ENCODE peak calls at places on chromosome 12, in six cellular contexts. One of them, this sample, is unnamed.

GRCh38 chr12:15982471-15982870 is 71.3 kb downstream of the DERA start:
- DNase-seq in colonic mucosa: no peak
- DNase-seq in choroid plexus epithelial cell: peak
- DNase-seq in lower lobe of right lung: no peak
- DNase-seq in endothelial cell: no peak
- DNase-seq in upper lobe of right lung: no peak
- DNase-seq in this sample: no peak

GRCh38 chr12:89469361-89469760 is 55.2 kb downstream of the GALNT4 start:
- DNase-seq in colonic mucosa: no peak
- DNase-seq in choroid plexus epithelial cell: peak
- DNase-seq in upper lobe of right lung: no peak
- DNase-seq in lower lobe of right lung: no peak
- DNase-seq in endothelial cell: no peak
- DNase-seq in this sample: no peak

GRCh38 chr12:6323340-6323994 is 13.0 kb downstream of the PLEKHG6 start:
- DNase-seq in choroid plexus epithelial cell: peak
- DNase-seq in upper lobe of right lung: no peak
- DNase-seq in endothelial cell: peak
- DNase-seq in lower lobe of right lung: no peak
- DNase-seq in colonic mucosa: no peak
- DNase-seq in this sample: no peak

GRCh38 chr12:126936181-126936851 is 1330.7 kb upstream of the TMEM132C start:
- DNase-seq in choroid plexus epithelial cell: no peak
- DNase-seq in upper lobe of right lung: no peak
- DNase-seq in endothelial cell: no peak
- DNase-seq in colonic mucosa: no peak
- DNase-seq in lower lobe of right lung: no peak
- DNase-seq in this sample: no peak

GRCh38 chr12:65325183-65325582 is 46.7 kb downstream of the MSRB3 start:
- DNase-seq in lower lobe of right lung: no peak
- DNase-seq in upper lobe of right lung: no peak
- DNase-seq in choroid plexus epithelial cell: no peak
- DNase-seq in colonic mucosa: no peak
- DNase-seq in endothelial cell: no peak
- DNase-seq in this sample: no peak

GRCh38 chr12:75922944-75923642 is 108.5 kb downstream of the PHLDA1 start:
- DNase-seq in choroid plexus epithelial cell: no peak
- DNase-seq in colonic mucosa: no peak
- DNase-seq in endothelial cell: no peak
- DNase-seq in upper lobe of right lung: no peak
- DNase-seq in lower lobe of right lung: no peak
- DNase-seq in this sample: no peak

GRCh38 chr12:22473212-22473611 is 71.1 kb downstream of the C2CD5 start:
- DNase-seq in upper lobe of right lung: no peak
- DNase-seq in colonic mucosa: no peak
- DNase-seq in choroid plexus epithelial cell: no peak
- DNase-seq in lower lobe of right lung: no peak
- DNase-seq in endothelial cell: no peak
- DNase-seq in this sample: no peak

GRCh38 chr12:59431266-59431665 is 164.6 kb upstream of the SLC16A7 start:
- DNase-seq in upper lobe of right lung: no peak
- DNase-seq in colonic mucosa: no peak
- DNase-seq in endothelial cell: no peak
- DNase-seq in choroid plexus epithelial cell: peak
- DNase-seq in lower lobe of right lung: no peak
- DNase-seq in this sample: no peak

GRCh38 chr12:115508990-115509389 is 768.5 kb downstream of the MED13L start:
- DNase-seq in choroid plexus epithelial cell: no peak
- DNase-seq in upper lobe of right lung: no peak
- DNase-seq in lower lobe of right lung: no peak
- DNase-seq in colonic mucosa: no peak
- DNase-seq in endothelial cell: no peak
- DNase-seq in this sample: no peak

GRCh38 chr12:49039421-49040363 is 20.9 kb downstream of the KMT2D start:
- DNase-seq in upper lobe of right lung: peak
- DNase-seq in lower lobe of right lung: peak
- DNase-seq in colonic mucosa: no peak
- DNase-seq in choroid plexus epithelial cell: no peak
- DNase-seq in endothelial cell: no peak
- DNase-seq in this sample: no peak

GRCh38 chr12:4269279-4269991 is 4.1 kb upstream of the CCND2 start:
- DNase-seq in endothelial cell: peak
- DNase-seq in lower lobe of right lung: peak
- DNase-seq in upper lobe of right lung: peak
- DNase-seq in choroid plexus epithelial cell: peak
- DNase-seq in colonic mucosa: peak
- DNase-seq in this sample: peak
- TF ChIP-seq CTCF in endothelial cell: no peak
- TF ChIP-seq CTCF in lower lobe of right lung: peak
- TF ChIP-seq CTCF in upper lobe of right lung: peak
- TF ChIP-seq CTCF in choroid plexus epithelial cell: no peak
- TF ChIP-seq CTCF in colonic mucosa: no peak
- TF ChIP-seq CTCF in this sample: no peak

GRCh38 chr12:85865905-85866304 is 8.2 kb upstream of the NTS start:
- DNase-seq in choroid plexus epithelial cell: peak
- DNase-seq in lower lobe of right lung: no peak
- DNase-seq in upper lobe of right lung: no peak
- DNase-seq in colonic mucosa: no peak
- DNase-seq in endothelial cell: no peak
- DNase-seq in this sample: peak
- TF ChIP-seq CTCF in choroid plexus epithelial cell: no peak
- TF ChIP-seq CTCF in lower lobe of right lung: no peak
- TF ChIP-seq CTCF in upper lobe of right lung: no peak
- TF ChIP-seq CTCF in colonic mucosa: no peak
- TF ChIP-seq CTCF in endothelial cell: no peak
- TF ChIP-seq CTCF in this sample: no peak

DNA sequence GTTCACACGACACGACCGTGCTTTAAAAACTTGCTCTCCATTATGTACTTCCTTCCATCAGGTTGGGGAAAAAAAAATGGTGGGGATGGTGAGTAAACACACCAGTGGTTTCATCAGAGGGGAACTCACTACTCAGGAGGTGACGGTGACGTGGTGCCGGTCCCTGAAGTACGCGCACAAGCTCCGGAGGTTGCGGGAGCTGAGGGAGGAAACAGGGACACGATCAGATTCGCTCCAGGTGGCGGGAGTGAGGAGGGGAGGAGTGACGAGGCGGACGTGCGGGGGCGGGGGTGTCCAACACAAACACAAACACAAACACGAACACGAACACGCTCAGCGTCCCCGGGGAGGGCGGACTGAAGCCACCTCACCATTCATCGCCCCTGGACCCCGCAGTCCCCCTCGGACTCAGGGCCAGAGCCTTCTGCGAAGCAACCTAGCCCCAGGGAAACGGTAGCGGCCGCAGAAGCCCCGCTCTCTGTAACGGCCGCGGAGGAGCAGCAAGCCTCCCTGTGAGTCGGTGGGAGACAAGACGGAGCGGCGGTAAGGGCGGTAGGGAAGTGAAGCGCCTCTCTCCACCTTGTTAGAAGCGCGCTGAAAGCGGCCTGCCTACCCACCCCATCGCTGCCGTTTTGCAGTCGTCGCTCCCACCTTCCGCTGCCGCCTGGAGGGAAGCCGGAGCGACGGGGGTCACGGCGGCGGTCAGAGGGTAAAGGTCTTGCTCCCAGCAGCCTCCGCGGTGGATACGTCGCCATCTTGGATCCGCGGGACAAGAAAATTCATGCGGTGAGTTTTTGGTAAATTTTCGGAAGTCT is at the start of gene CNOT2:
- DNase-seq in choroid plexus epithelial cell: peak
- DNase-seq in lower lobe of right lung: peak
- DNase-seq in colonic mucosa: peak
- DNase-seq in endothelial cell: peak
- DNase-seq in upper lobe of right lung: peak
- DNase-seq in this sample: peak
- TF ChIP-seq CTCF in choroid plexus epithelial cell: no peak
- TF ChIP-seq CTCF in lower lobe of right lung: no peak
- TF ChIP-seq CTCF in colonic mucosa: no peak
- TF ChIP-seq CTCF in endothelial cell: no peak
- TF ChIP-seq CTCF in upper lobe of right lung: no peak
- TF ChIP-seq CTCF in this sample: no peak

DNA sequence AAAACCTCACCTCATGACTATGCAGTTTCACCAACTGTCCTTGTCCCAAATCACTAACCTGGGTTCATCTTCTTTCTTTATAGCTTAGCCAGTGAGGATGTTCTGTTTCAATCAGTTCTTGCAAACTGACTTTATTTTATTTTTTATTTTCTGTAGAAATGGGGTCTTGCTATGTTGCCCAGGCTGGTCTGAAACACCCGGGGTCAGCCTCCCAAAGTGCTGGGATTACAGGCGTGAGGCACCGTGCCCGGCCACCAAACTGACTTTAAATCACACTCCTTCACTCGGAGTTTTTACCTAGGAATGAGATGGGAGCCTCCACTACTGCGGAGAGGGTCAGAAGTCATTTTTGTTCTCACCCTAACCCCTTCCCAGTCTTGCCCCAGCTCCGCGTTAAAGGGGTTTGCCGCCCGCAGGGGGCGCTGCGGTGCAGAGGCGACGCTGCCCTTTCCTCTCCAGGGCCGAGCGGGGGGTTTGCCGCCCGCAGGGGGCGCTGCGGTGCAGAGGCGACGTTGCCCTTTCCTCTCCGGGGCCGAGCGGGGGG is 7.0 kb upstream of the B4GALNT3 start:
- DNase-seq in upper lobe of right lung: peak
- DNase-seq in lower lobe of right lung: no peak
- DNase-seq in endothelial cell: no peak
- DNase-seq in choroid plexus epithelial cell: no peak
- DNase-seq in colonic mucosa: peak
- DNase-seq in this sample: no peak
- TF ChIP-seq CTCF in upper lobe of right lung: no peak
- TF ChIP-seq CTCF in lower lobe of right lung: no peak
- TF ChIP-seq CTCF in endothelial cell: no peak
- TF ChIP-seq CTCF in choroid plexus epithelial cell: peak
- TF ChIP-seq CTCF in colonic mucosa: no peak
- TF ChIP-seq CTCF in this sample: peak

GRCh38 chr12:54037360-54038259 is 4.8 kb downstream of the HOXC5 start:
- DNase-seq in upper lobe of right lung: no peak
- DNase-seq in choroid plexus epithelial cell: no peak
- DNase-seq in endothelial cell: no peak
- DNase-seq in colonic mucosa: no peak
- DNase-seq in lower lobe of right lung: no peak
- DNase-seq in this sample: no peak

GRCh38 chr12:54035561-54036377 is 2.9 kb downstream of the HOXC5 start:
- DNase-seq in endothelial cell: no peak
- DNase-seq in lower lobe of right lung: no peak
- DNase-seq in choroid plexus epithelial cell: no peak
- DNase-seq in colonic mucosa: no peak
- DNase-seq in upper lobe of right lung: peak
- DNase-seq in this sample: no peak

GRCh38 chr12:54034784-54035310 is 2.0 kb downstream of the HOXC5 start:
- DNase-seq in choroid plexus epithelial cell: no peak
- DNase-seq in endothelial cell: no peak
- DNase-seq in colonic mucosa: no peak
- DNase-seq in lower lobe of right lung: no peak
- DNase-seq in upper lobe of right lung: peak
- DNase-seq in this sample: no peak

GRCh38 chr12:54038260-54038759 is 5.5 kb downstream of the HOXC5 start:
- DNase-seq in lower lobe of right lung: no peak
- DNase-seq in upper lobe of right lung: no peak
- DNase-seq in endothelial cell: no peak
- DNase-seq in colonic mucosa: no peak
- DNase-seq in choroid plexus epithelial cell: no peak
- DNase-seq in this sample: no peak

GRCh38 chr12:54036620-54037359 is 3.9 kb downstream of the HOXC5 start:
- DNase-seq in upper lobe of right lung: no peak
- DNase-seq in endothelial cell: no peak
- DNase-seq in choroid plexus epithelial cell: no peak
- DNase-seq in lower lobe of right lung: no peak
- DNase-seq in colonic mucosa: no peak
- DNase-seq in this sample: no peak
- TF ChIP-seq CTCF in upper lobe of right lung: no peak
- TF ChIP-seq CTCF in endothelial cell: no peak
- TF ChIP-seq CTCF in choroid plexus epithelial cell: no peak
- TF ChIP-seq CTCF in lower lobe of right lung: no peak
- TF ChIP-seq CTCF in colonic mucosa: no peak
- TF ChIP-seq CTCF in this sample: no peak

DNA sequence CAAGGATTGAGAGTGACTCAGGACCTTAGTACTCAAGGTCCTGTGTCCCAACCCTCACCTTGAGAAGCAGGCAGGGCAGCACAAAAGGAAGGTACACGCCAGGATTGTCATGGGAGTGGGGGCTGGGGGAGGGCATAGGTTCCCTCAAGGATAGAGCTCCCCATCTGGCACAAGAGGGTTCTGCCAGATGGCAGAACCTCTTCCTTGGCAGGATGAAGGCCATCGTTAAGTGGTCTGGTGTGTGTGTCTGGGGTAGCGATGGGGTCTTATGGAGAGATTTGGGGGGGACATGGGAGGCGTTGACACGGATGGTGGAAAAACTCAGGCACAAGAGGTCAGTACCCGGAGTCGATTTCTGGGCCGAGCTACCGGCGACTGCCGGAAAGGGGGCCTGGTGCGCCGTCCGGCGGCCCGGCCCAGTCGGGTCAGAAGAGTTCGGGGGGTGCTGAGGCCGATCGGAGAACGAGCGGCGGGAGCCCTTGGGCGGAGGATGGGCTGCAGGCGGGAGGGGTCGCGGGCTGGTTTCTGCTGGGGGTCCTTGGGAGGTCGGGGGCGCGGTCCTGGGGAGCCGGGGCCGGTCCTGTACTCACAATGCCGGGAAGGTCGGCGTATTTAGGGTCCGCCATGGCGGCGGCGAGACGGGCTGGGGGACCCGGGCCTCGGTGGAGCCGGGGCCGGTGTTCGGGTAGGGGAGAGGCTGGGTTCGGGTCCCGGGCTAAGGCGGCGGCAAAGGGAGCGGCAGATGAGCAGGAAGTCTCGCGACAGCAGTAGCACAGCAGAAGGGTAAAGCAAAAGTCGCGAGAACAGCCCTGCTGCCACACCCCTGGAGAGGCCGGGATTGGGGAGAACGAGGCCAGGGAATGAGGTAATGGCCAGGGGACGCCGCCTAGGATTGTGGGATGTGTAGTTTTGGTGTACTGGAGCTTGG is at the start of gene DCTN2:
- DNase-seq in choroid plexus epithelial cell: peak
- DNase-seq in lower lobe of right lung: peak
- DNase-seq in endothelial cell: peak
- DNase-seq in upper lobe of right lung: peak
- DNase-seq in colonic mucosa: peak
- DNase-seq in this sample: peak
- TF ChIP-seq CTCF in choroid plexus epithelial cell: peak
- TF ChIP-seq CTCF in lower lobe of right lung: no peak
- TF ChIP-seq CTCF in endothelial cell: no peak
- TF ChIP-seq CTCF in upper lobe of right lung: peak
- TF ChIP-seq CTCF in colonic mucosa: no peak
- TF ChIP-seq CTCF in this sample: no peak

GRCh38 chr12:112750971-112751370 is 40.6 kb upstream of the RPH3A start:
- DNase-seq in colonic mucosa: no peak
- DNase-seq in endothelial cell: no peak
- DNase-seq in choroid plexus epithelial cell: no peak
- DNase-seq in upper lobe of right lung: no peak
- DNase-seq in lower lobe of right lung: no peak
- DNase-seq in this sample: no peak

GRCh38 chr12:112747501-112747900 is 44.0 kb upstream of the RPH3A start:
- DNase-seq in upper lobe of right lung: no peak
- DNase-seq in colonic mucosa: no peak
- DNase-seq in endothelial cell: no peak
- DNase-seq in choroid plexus epithelial cell: no peak
- DNase-seq in lower lobe of right lung: no peak
- DNase-seq in this sample: no peak

GRCh38 chr12:112752298-112752697 is 39.2 kb upstream of the RPH3A start:
- DNase-seq in upper lobe of right lung: no peak
- DNase-seq in choroid plexus epithelial cell: no peak
- DNase-seq in lower lobe of right lung: no peak
- DNase-seq in colonic mucosa: no peak
- DNase-seq in endothelial cell: no peak
- DNase-seq in this sample: no peak

GRCh38 chr12:112751844-112752243 is 39.7 kb upstream of the RPH3A start:
- DNase-seq in lower lobe of right lung: no peak
- DNase-seq in endothelial cell: no peak
- DNase-seq in choroid plexus epithelial cell: no peak
- DNase-seq in upper lobe of right lung: no peak
- DNase-seq in colonic mucosa: no peak
- DNase-seq in this sample: no peak

GRCh38 chr12:112749081-112749480 is 42.5 kb upstream of the RPH3A start:
- DNase-seq in upper lobe of right lung: no peak
- DNase-seq in lower lobe of right lung: no peak
- DNase-seq in choroid plexus epithelial cell: no peak
- DNase-seq in endothelial cell: no peak
- DNase-seq in colonic mucosa: no peak
- DNase-seq in this sample: no peak
- TF ChIP-seq CTCF in upper lobe of right lung: no peak
- TF ChIP-seq CTCF in lower lobe of right lung: no peak
- TF ChIP-seq CTCF in choroid plexus epithelial cell: no peak
- TF ChIP-seq CTCF in endothelial cell: no peak
- TF ChIP-seq CTCF in colonic mucosa: no peak
- TF ChIP-seq CTCF in this sample: no peak

This sample was measured in glutamatergic neuron.